ENCODE peak calls at places on chromosomes 3 and 15, in seven cellular contexts. Y, G, J, Q, D, H and N are unnamed samples.

GRCh38 chr3:184626942-184627341 is 65.4 kb downstream of the EPHB3 start:
- DNase-seq in Y (no peak), G (no peak), J (no peak), Q (no peak), D (no peak), H (no peak), N (no peak)

GRCh38 chr15:100020181-100020580 is 286.9 kb upstream of the LYSMD4 start:
- DNase-seq in Y (no peak), G (no peak), J (no peak), Q (no peak), D (no peak), H (no peak), N (no peak)

GRCh38 chr3:159861369-159861987 is 127.2 kb upstream of the IL12A start:
- DNase-seq in Y (no peak), G (no peak), J (peak), Q (no peak), D (no peak), H (no peak), N (peak)

GRCh38 chr15:86009727-86010126 is 69.9 kb upstream of the AGBL1 start:
- DNase-seq in Y (no peak), G (no peak), J (no peak), Q (no peak), D (no peak), H (no peak), N (no peak)

GRCh38 chr15:67701669-67702068 is 123.6 kb upstream of the SKOR1 start:
- DNase-seq in Y (no peak), G (no peak), J (no peak), Q (no peak), D (no peak), H (no peak), N (peak)

GRCh38 chr3:123712077-123712860 is 127.4 kb upstream of the HACD2 start:
- DNase-seq in Y (no peak), G (no peak), J (no peak), Q (no peak), D (no peak), H (no peak), N (no peak)

GRCh38 chr3:166837535-166837934 is 542.6 kb downstream of the ZBBX start:
- DNase-seq in Y (no peak), G (no peak), J (peak), Q (peak), D (no peak), H (no peak), N (peak)

GRCh38 chr15:26712350-26712749 is 60.5 kb downstream of the GABRB3 start:
- DNase-seq in Y (no peak), G (no peak), J (no peak), Q (no peak), D (no peak), H (no peak), N (no peak)

GRCh38 chr3:74789111-74789510 is 174.7 kb upstream of the CNTN3 start:
- DNase-seq in Y (peak), G (no peak), J (no peak), Q (no peak), D (no peak), H (no peak), N (no peak)

GRCh38 chr3:108250626-108251025 is 28.4 kb upstream of the IFT57 start:
- DNase-seq in Y (peak), G (no peak), J (no peak), Q (no peak), D (no peak), H (no peak), N (no peak)

GRCh38 chr3:89380006-89380405 is 272.6 kb downstream of the EPHA3 start:
- DNase-seq in Y (peak), G (no peak), J (no peak), Q (no peak), D (no peak), H (no peak), N (peak)

GRCh38 chr3:49500408-49501257 is 30.6 kb downstream of the DAG1 start:
- DNase-seq in Y (peak), G (no peak), J (peak), Q (no peak), D (no peak), H (no peak), N (peak)

GRCh38 chr15:58043192-58043903 is 22.2 kb downstream of the ALDH1A2 start:
- DNase-seq in Y (no peak), G (no peak), J (peak), Q (peak), D (no peak), H (no peak), N (peak)

GRCh38 chr3:178320481-178321352 is 215.5 kb upstream of the KCNMB2 start:
- DNase-seq in Y (peak), G (no peak), J (no peak), Q (no peak), D (no peak), H (no peak), N (peak)

GRCh38 chr3:14451844-14452533 is 49.6 kb downstream of the SLC6A6 start:
- DNase-seq in Y (no peak), G (no peak), J (no peak), Q (no peak), D (no peak), H (no peak), N (peak)

GRCh38 chr3:169179193-169180122 is 484.1 kb downstream of the MECOM start:
- DNase-seq in Y (no peak), G (no peak), J (no peak), Q (no peak), D (no peak), H (no peak), N (no peak)

GRCh38 chr15:31083394-31083790 is 18.1 kb downstream of the TRPM1 start:
- DNase-seq in Y (no peak), G (no peak), J (no peak), Q (no peak), D (no peak), H (peak), N (no peak)

GRCh38 chr15:99992611-99993231 is 259.5 kb upstream of the LYSMD4 start:
- DNase-seq in Y (no peak), G (no peak), J (no peak), Q (no peak), D (no peak), H (peak), N (no peak)